ENCODE peak calls at places on chromosome 14, in nine cellular contexts. One of them, this sample, is unnamed.

GRCh38 chr14:56115471-56115870 is 2.7 kb upstream of the PELI2 start:
- DNase-seq in SK-N-SH: no peak
- DNase-seq in K562: no peak
- DNase-seq in Panc1: no peak
- DNase-seq in A549: no peak
- DNase-seq in GM12878: no peak
- DNase-seq in HepG2: no peak
- DNase-seq in GM23338: no peak
- DNase-seq in HCT116: no peak
- DNase-seq in this sample: no peak

GRCh38 chr14:33563492-33563891 is 387.4 kb downstream of the EGLN3 start:
- DNase-seq in Panc1: no peak
- DNase-seq in HepG2: no peak
- DNase-seq in HCT116: no peak
- DNase-seq in K562: no peak
- DNase-seq in SK-N-SH: no peak
- DNase-seq in A549: no peak
- DNase-seq in GM23338: no peak
- DNase-seq in GM12878: no peak
- DNase-seq in this sample: no peak

GRCh38 chr14:106549064-106549463 is 1022.7 kb downstream of the TMEM121 start:
- DNase-seq in K562: no peak
- DNase-seq in Panc1: no peak
- DNase-seq in A549: no peak
- DNase-seq in HepG2: no peak
- DNase-seq in GM12878: no peak
- DNase-seq in GM23338: no peak
- DNase-seq in HCT116: no peak
- DNase-seq in SK-N-SH: no peak
- DNase-seq in this sample: no peak

GRCh38 chr14:104095426-104096310 is 10.2 kb downstream of the ASPG start:
- DNase-seq in K562: no peak
- DNase-seq in GM12878: no peak
- DNase-seq in SK-N-SH: no peak
- DNase-seq in Panc1: no peak
- DNase-seq in HepG2: no peak
- DNase-seq in GM23338: no peak
- DNase-seq in HCT116: no peak
- DNase-seq in A549: no peak
- DNase-seq in this sample: no peak

GRCh38 chr14:35333347-35333730 is 41.2 kb downstream of the PSMA6 start:
- DNase-seq in HCT116: no peak
- DNase-seq in A549: no peak
- DNase-seq in Panc1: no peak
- DNase-seq in GM12878: no peak
- DNase-seq in GM23338: peak
- DNase-seq in K562: peak
- DNase-seq in HepG2: no peak
- DNase-seq in SK-N-SH: peak
- DNase-seq in this sample: no peak

GRCh38 chr14:52179151-52179790 is 88.2 kb upstream of the PTGDR start:
- DNase-seq in Panc1: no peak
- DNase-seq in GM23338: no peak
- DNase-seq in HCT116: no peak
- DNase-seq in HepG2: no peak
- DNase-seq in A549: no peak
- DNase-seq in GM12878: no peak
- DNase-seq in K562: no peak
- DNase-seq in SK-N-SH: no peak
- DNase-seq in this sample: no peak

GRCh38 chr14:105861985-105862465 is 335.6 kb downstream of the TMEM121 start:
- DNase-seq in GM12878: peak
- DNase-seq in HepG2: no peak
- DNase-seq in SK-N-SH: no peak
- DNase-seq in HCT116: no peak
- DNase-seq in A549: no peak
- DNase-seq in GM23338: no peak
- DNase-seq in K562: no peak
- DNase-seq in Panc1: no peak
- DNase-seq in this sample: no peak

GRCh38 chr14:44889600-44890479 is 71.9 kb downstream of the KLHL28 start:
- DNase-seq in SK-N-SH: no peak
- DNase-seq in A549: no peak
- DNase-seq in HepG2: no peak
- DNase-seq in HCT116: no peak
- DNase-seq in GM12878: no peak
- DNase-seq in Panc1: no peak
- DNase-seq in K562: no peak
- DNase-seq in GM23338: no peak
- DNase-seq in this sample: no peak

GRCh38 chr14:36174767-36175424 is 1.6 kb downstream of the PTCSC3 start:
- DNase-seq in Panc1: no peak
- DNase-seq in GM23338: no peak
- DNase-seq in GM12878: no peak
- DNase-seq in K562: no peak
- DNase-seq in HepG2: no peak
- DNase-seq in A549: no peak
- DNase-seq in HCT116: no peak
- DNase-seq in SK-N-SH: no peak
- DNase-seq in this sample: no peak

GRCh38 chr14:93231129-93231979 is 24.3 kb downstream of the UBR7 start:
- DNase-seq in SK-N-SH: peak
- DNase-seq in HepG2: no peak
- DNase-seq in HCT116: no peak
- DNase-seq in GM23338: no peak
- DNase-seq in Panc1: no peak
- DNase-seq in K562: no peak
- DNase-seq in GM12878: no peak
- DNase-seq in A549: peak
- DNase-seq in this sample: no peak

GRCh38 chr14:60656755-60657608 is 7.7 kb upstream of the SIX1 start:
- DNase-seq in HepG2: peak
- DNase-seq in GM23338: peak
- DNase-seq in Panc1: no peak
- DNase-seq in A549: peak
- DNase-seq in GM12878: peak
- DNase-seq in HCT116: no peak
- DNase-seq in SK-N-SH: peak
- DNase-seq in K562: no peak
- DNase-seq in this sample: peak

GRCh38 chr14:82796081-82796480 is 1262.4 kb upstream of the SEL1L start:
- DNase-seq in HepG2: no peak
- DNase-seq in SK-N-SH: no peak
- DNase-seq in Panc1: no peak
- DNase-seq in HCT116: no peak
- DNase-seq in K562: no peak
- DNase-seq in A549: no peak
- DNase-seq in GM12878: no peak
- DNase-seq in GM23338: no peak
- DNase-seq in this sample: no peak

GRCh38 chr14:53432378-53432802 is 279.3 kb upstream of the DDHD1 start:
- DNase-seq in GM23338: peak
- DNase-seq in HepG2: peak
- DNase-seq in GM12878: no peak
- DNase-seq in K562: peak
- DNase-seq in Panc1: peak
- DNase-seq in A549: peak
- DNase-seq in HCT116: peak
- DNase-seq in SK-N-SH: peak
- DNase-seq in this sample: no peak

GRCh38 chr14:52318057-52318456 is 3.9 kb downstream of the PTGER2 start:
- DNase-seq in A549: no peak
- DNase-seq in SK-N-SH: no peak
- DNase-seq in K562: no peak
- DNase-seq in HCT116: no peak
- DNase-seq in HepG2: no peak
- DNase-seq in GM23338: no peak
- DNase-seq in GM12878: no peak
- DNase-seq in Panc1: no peak
- DNase-seq in this sample: no peak

GRCh38 chr14:106211489-106211888 is 685.1 kb downstream of the TMEM121 start:
- DNase-seq in K562: no peak
- DNase-seq in A549: no peak
- DNase-seq in Panc1: no peak
- DNase-seq in HCT116: no peak
- DNase-seq in HepG2: no peak
- DNase-seq in GM23338: no peak
- DNase-seq in GM12878: no peak
- DNase-seq in SK-N-SH: no peak
- DNase-seq in this sample: no peak

GRCh38 chr14:103337794-103338193 is 3.8 kb downstream of the EIF5 start:
- DNase-seq in SK-N-SH: no peak
- DNase-seq in A549: no peak
- DNase-seq in HepG2: no peak
- DNase-seq in HCT116: no peak
- DNase-seq in GM23338: no peak
- DNase-seq in Panc1: no peak
- DNase-seq in K562: no peak
- DNase-seq in GM12878: no peak
- DNase-seq in this sample: no peak

DNA sequence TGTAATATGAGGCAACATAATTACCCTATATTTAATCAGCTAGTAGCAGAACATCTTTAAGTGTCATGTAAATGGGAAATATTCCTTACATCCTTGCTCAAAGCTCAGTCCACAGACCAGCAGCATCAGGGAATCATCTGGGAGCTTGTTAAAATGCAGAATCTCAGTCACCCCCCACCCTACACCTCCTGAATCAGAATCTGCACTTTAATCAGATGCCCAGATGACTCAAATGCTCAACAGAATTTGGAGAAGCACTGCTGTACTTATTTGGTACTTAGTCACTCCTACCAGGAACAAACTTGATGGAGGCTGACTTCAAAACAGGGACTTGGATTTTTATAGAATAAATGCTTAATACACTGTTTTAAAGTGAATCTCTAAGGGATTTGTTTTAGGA is 96.5 kb downstream of the ARMH4 start:
- DNase-seq in GM12878: no peak
- DNase-seq in GM23338: no peak
- DNase-seq in SK-N-SH: no peak
- DNase-seq in K562: no peak
- DNase-seq in HepG2: no peak
- DNase-seq in Panc1: no peak
- DNase-seq in HCT116: no peak
- DNase-seq in A549: no peak
- DNase-seq in this sample: no peak
- TF ChIP-seq REST in GM12878: no peak
- TF ChIP-seq REST in GM23338: no peak
- TF ChIP-seq REST in SK-N-SH: no peak
- TF ChIP-seq REST in K562: no peak
- TF ChIP-seq REST in HepG2: no peak
- TF ChIP-seq REST in Panc1: no peak
- TF ChIP-seq REST in HCT116: no peak
- TF ChIP-seq REST in A549: no peak
- TF ChIP-seq REST in this sample: no peak

GRCh38 chr14:99930420-99931274 is 134.6 kb upstream of the EVL start:
- DNase-seq in SK-N-SH: peak
- DNase-seq in Panc1: no peak
- DNase-seq in K562: no peak
- DNase-seq in HCT116: no peak
- DNase-seq in GM12878: peak
- DNase-seq in A549: no peak
- DNase-seq in GM23338: no peak
- DNase-seq in HepG2: no peak
- DNase-seq in this sample: no peak
- TF ChIP-seq REST in SK-N-SH: no peak
- TF ChIP-seq REST in Panc1: no peak
- TF ChIP-seq REST in K562: no peak
- TF ChIP-seq REST in HCT116: no peak
- TF ChIP-seq REST in GM12878: no peak
- TF ChIP-seq REST in A549: no peak
- TF ChIP-seq REST in GM23338: no peak
- TF ChIP-seq REST in HepG2: no peak
- TF ChIP-seq REST in this sample: no peak

GRCh38 chr14:23079716-23080115 is 15.2 kb downstream of the ACIN1 start:
- DNase-seq in SK-N-SH: no peak
- DNase-seq in HepG2: no peak
- DNase-seq in K562: no peak
- DNase-seq in GM12878: no peak
- DNase-seq in A549: no peak
- DNase-seq in GM23338: no peak
- DNase-seq in HCT116: no peak
- DNase-seq in Panc1: no peak
- DNase-seq in this sample: no peak

GRCh38 chr14:23077962-23078361 is 17.0 kb downstream of the ACIN1 start:
- DNase-seq in GM12878: no peak
- DNase-seq in HCT116: no peak
- DNase-seq in SK-N-SH: no peak
- DNase-seq in HepG2: no peak
- DNase-seq in K562: no peak
- DNase-seq in A549: no peak
- DNase-seq in Panc1: no peak
- DNase-seq in GM23338: no peak
- DNase-seq in this sample: no peak

GRCh38 chr14:23074906-23075305 is 17.6 kb upstream of the CDH24 start:
- DNase-seq in SK-N-SH: no peak
- DNase-seq in HCT116: no peak
- DNase-seq in A549: no peak
- DNase-seq in K562: no peak
- DNase-seq in GM23338: no peak
- DNase-seq in HepG2: no peak
- DNase-seq in Panc1: no peak
- DNase-seq in GM12878: no peak
- DNase-seq in this sample: no peak

GRCh38 chr14:23078692-23079116 is 16.2 kb downstream of the ACIN1 start:
- DNase-seq in GM12878: no peak
- DNase-seq in K562: no peak
- DNase-seq in HepG2: peak
- DNase-seq in A549: peak
- DNase-seq in Panc1: peak
- DNase-seq in SK-N-SH: no peak
- DNase-seq in GM23338: no peak
- DNase-seq in HCT116: no peak
- DNase-seq in this sample: peak

GRCh38 chr14:23076785-23077408 is 18.0 kb downstream of the ACIN1 start:
- DNase-seq in HCT116: no peak
- DNase-seq in HepG2: peak
- DNase-seq in GM12878: no peak
- DNase-seq in SK-N-SH: peak
- DNase-seq in A549: no peak
- DNase-seq in Panc1: no peak
- DNase-seq in GM23338: peak
- DNase-seq in K562: no peak
- DNase-seq in this sample: peak
- TF ChIP-seq REST in HCT116: no peak
- TF ChIP-seq REST in HepG2: no peak
- TF ChIP-seq REST in GM12878: no peak
- TF ChIP-seq REST in SK-N-SH: no peak
- TF ChIP-seq REST in A549: no peak
- TF ChIP-seq REST in Panc1: no peak
- TF ChIP-seq REST in GM23338: no peak
- TF ChIP-seq REST in K562: no peak
- TF ChIP-seq REST in this sample: no peak

DNA sequence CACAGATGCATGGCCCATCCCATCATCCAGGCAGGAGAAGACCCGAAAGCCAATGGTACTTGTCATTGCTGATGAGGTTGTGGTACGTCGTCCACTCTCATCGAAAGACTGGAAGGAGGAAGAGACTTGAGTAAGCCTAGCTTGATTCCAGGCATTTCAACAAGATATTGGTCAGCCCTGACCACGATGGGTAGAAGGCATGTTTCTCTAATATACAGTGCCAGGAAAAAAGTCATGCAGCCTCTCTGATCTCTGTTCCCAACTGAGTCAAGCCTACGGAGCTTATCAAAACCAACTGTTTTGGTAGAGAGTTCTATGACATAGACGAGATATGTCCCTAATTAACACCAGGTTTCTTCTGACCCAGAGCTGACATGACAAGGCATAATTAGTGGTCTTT is 58.6 kb downstream of the NIN start:
- DNase-seq in SK-N-SH: no peak
- DNase-seq in GM23338: no peak
- DNase-seq in Panc1: no peak
- DNase-seq in HCT116: no peak
- DNase-seq in A549: no peak
- DNase-seq in HepG2: no peak
- DNase-seq in K562: no peak
- DNase-seq in GM12878: no peak
- DNase-seq in this sample: no peak
- TF ChIP-seq REST in SK-N-SH: no peak
- TF ChIP-seq REST in GM23338: no peak
- TF ChIP-seq REST in Panc1: no peak
- TF ChIP-seq REST in HCT116: no peak
- TF ChIP-seq REST in A549: no peak
- TF ChIP-seq REST in HepG2: no peak
- TF ChIP-seq REST in K562: no peak
- TF ChIP-seq REST in GM12878: no peak
- TF ChIP-seq REST in this sample: no peak